ENCODE peak calls at places on chromosome 5, in five cellular contexts. T, K, S, W and B are unnamed samples. For H3K4me1, the result is how much of the 10 kb centered on the place peaks cover.

GRCh38 chr5:172458956-172459355 is 4.6 kb upstream of the SH3PXD2B start:
- DNase-seq in T (no peak), K (no peak), S (no peak), W (no peak), B (no peak)

GRCh38 chr5:171137768-171138540 is 171.1 kb upstream of the TLX3 start:
- DNase-seq in T (no peak), K (no peak), S (peak), W (no peak), B (no peak)

GRCh38 chr5:78215565-78215964 is 78.9 kb downstream of the AP3B1 start:
- DNase-seq in T (no peak), K (no peak), S (no peak), W (no peak), B (no peak)

GRCh38 chr5:673837-674629 is 19.1 kb downstream of the TPPP start:
- DNase-seq in T (peak), K (no peak), S (no peak), W (peak), B (no peak)

GRCh38 chr5:177430146-177430951 is 3.9 kb downstream of the GRK6 start:
- DNase-seq in T (no peak), K (no peak), S (no peak), W (no peak), B (peak)

GRCh38 chr5:76527685-76528161 is 95.5 kb downstream of the F2RL2 start:
- DNase-seq in T (no peak), K (no peak), S (peak), W (no peak), B (no peak)

GRCh38 chr5:38426493-38426892 is 130.0 kb downstream of the LIFR start:
- DNase-seq in T (no peak), K (peak), S (peak), W (no peak), B (no peak)

GRCh38 chr5:179230061-179230461 is 115.2 kb downstream of the ADAMTS2 start:
- DNase-seq in T (peak), K (no peak), S (no peak), W (no peak), B (no peak)

GRCh38 chr5:38546691-38547146 is 9.7 kb downstream of the LIFR start:
- DNase-seq in T (no peak), K (no peak), S (no peak), W (no peak), B (no peak)

GRCh38 chr5:116876240-116876840 is 301.7 kb upstream of the SEMA6A start:
- DNase-seq in T (no peak), K (no peak), S (no peak), W (no peak), B (no peak)

GRCh38 chr5:6781711-6782110 is 68.5 kb downstream of the TENT4A start:
- DNase-seq in T (no peak), K (no peak), S (peak), W (no peak), B (no peak)

GRCh38 chr5:97838214-97838613 is 655.2 kb upstream of the RIOK2 start:
- DNase-seq in T (no peak), K (peak), S (peak), W (no peak), B (no peak)

GRCh38 chr5:56099346-56099745 is 104.6 kb upstream of the IL6ST start:
- DNase-seq in T (no peak), K (peak), S (peak), W (no peak), B (no peak)

GRCh38 chr5:92554447-92555085 is 1026.5 kb downstream of the NR2F1-AS1 start:
- DNase-seq in T (no peak), K (peak), S (no peak), W (no peak), B (no peak)

GRCh38 chr5:5078009-5078897 is 61.9 kb upstream of the ADAMTS16 start:
- DNase-seq in T (no peak), K (no peak), S (no peak), W (no peak), B (no peak)

GRCh38 chr5:91280942-91281269 is 102.2 kb downstream of the ARRDC3 start:
- DNase-seq in T (no peak), K (no peak), S (no peak), W (no peak), B (no peak)

GRCh38 chr5:177169271-177169670 is 35.7 kb downstream of the NSD1 start:
- DNase-seq in T (no peak), K (no peak), S (no peak), W (no peak), B (no peak)

GRCh38 chr5:110477923-110478322 is 248.5 kb downstream of the TMEM232 start:
- DNase-seq in T (no peak), K (peak), S (peak), W (no peak), B (no peak)

GRCh38 chr5:105195765-105196164 is 1633.2 kb upstream of the NUDT12 start:
- DNase-seq in T (no peak), K (no peak), S (no peak), W (no peak), B (no peak)

GRCh38 chr5:71832812-71833456 is 113.9 kb downstream of the CARTPT start:
- DNase-seq in T (no peak), K (no peak), S (no peak), W (no peak), B (no peak)

GRCh38 chr5:89337-90286 is 2.4 kb upstream of the PLEKHG4B start:
- DNase-seq in T (no peak), K (no peak), S (no peak), W (no peak), B (no peak)

GRCh38 chr5:6785161-6785860 is 72.1 kb downstream of the TENT4A start:
- DNase-seq in T (no peak), K (no peak), S (no peak), W (no peak), B (no peak)

GRCh38 chr5:62206150-62206829 is 99.7 kb upstream of the KIF2A start:
- DNase-seq in T (no peak), K (peak), S (no peak), W (no peak), B (no peak)
- H3K4me1 ChIP-seq in T (under half), K (under half), S (under half), W (under half), B (under half)

GRCh38 chr5:94690778-94691177 is 72.3 kb downstream of the SLF1 start:
- DNase-seq in T (no peak), K (peak), S (peak), W (no peak), B (no peak)

GRCh38 chr5:94692610-94693009 is 74.1 kb downstream of the SLF1 start:
- DNase-seq in T (no peak), K (no peak), S (no peak), W (no peak), B (no peak)

GRCh38 chr5:94693043-94693822 is 74.8 kb downstream of the SLF1 start:
- DNase-seq in T (no peak), K (peak), S (peak), W (no peak), B (no peak)

GRCh38 chr5:94691270-94691669 is 72.8 kb downstream of the SLF1 start:
- DNase-seq in T (no peak), K (no peak), S (no peak), W (no peak), B (no peak)

DNA sequence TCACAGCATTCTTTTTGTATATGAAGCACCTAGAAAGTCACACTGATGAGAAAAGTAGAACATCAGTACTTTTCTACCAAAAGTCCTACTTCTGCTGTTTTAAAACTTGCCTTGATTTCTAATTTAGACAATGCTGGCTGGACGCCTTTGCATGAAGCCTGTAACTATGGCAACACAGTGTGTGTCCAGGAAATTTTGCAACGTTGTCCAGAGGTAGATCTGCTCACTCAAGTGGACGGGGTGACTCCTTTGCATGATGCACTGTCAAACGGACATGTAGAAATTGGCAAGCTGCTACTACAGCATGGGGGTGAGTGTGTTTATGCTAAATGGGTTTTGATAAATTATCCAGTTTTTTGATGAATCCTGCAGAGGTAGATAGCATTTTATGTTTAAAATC is 73.5 kb downstream of the SLF1 start:
- DNase-seq in T (no peak), K (peak), S (peak), W (no peak), B (no peak)
- TF ChIP-seq CTCF in T (no peak), K (no peak), S (no peak), W (no peak), B (no peak)

GRCh38 chr5:19988447-19988846 is 447 bp upstream of the CDH18 start:
- DNase-seq in T (no peak), K (no peak), S (peak), W (no peak), B (no peak)
- H3K4me3 ChIP-seq in T (no peak), K (no peak), S (peak), W (no peak), B (no peak)

DNA sequence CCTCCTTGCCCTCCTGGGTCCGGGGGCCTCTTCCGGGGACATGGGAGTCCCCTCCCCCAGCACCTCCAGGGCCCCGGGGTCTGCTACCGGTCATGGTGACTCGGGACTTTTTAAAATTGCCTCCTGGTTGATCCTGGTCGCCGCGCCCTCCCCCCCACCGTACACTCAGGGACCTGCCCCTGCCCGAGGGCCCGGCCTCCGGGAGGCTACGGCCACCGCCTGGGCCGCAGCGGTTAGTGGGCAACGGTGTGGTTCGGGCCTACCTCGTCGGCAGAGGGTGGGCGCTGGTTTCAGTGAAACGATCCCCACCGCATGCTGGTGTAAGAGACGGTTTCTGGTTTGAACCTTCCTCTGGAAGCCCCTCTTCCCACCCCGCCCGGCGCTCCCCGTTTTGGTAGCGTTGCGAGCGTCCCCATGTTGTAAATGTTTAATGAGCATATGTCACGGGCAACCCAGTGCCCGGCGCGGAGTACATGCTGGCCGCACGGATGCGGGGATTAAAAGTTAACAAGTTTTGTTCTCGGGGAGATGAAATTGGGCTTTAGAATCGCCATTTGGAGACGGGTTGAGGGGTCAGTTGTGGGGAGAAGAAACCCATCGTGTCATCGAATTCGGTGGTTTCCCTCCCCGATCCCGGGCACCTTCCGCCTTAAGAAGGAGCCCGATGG is 1.2 kb downstream of the LARP1 start:
- DNase-seq in T (peak), K (peak), S (no peak), W (peak), B (peak)
- H3K4me1 ChIP-seq in T (half or more), K (under half), S (under half), W (half or more), B (under half)

GRCh38 chr5:1967716-1968115 is 85.0 kb upstream of the IRX4 start:
- DNase-seq in T (no peak), K (no peak), S (no peak), W (no peak), B (no peak)
- TF ChIP-seq CTCF in T (no peak), K (no peak), S (no peak), W (no peak), B (no peak)

GRCh38 chr5:124921694-124922093 is 175.3 kb upstream of the ZNF608 start:
- DNase-seq in T (no peak), K (no peak), S (no peak), W (no peak), B (no peak)
- H3K4me3 ChIP-seq in T (no peak), K (no peak), S (no peak), W (no peak), B (no peak)

DNA sequence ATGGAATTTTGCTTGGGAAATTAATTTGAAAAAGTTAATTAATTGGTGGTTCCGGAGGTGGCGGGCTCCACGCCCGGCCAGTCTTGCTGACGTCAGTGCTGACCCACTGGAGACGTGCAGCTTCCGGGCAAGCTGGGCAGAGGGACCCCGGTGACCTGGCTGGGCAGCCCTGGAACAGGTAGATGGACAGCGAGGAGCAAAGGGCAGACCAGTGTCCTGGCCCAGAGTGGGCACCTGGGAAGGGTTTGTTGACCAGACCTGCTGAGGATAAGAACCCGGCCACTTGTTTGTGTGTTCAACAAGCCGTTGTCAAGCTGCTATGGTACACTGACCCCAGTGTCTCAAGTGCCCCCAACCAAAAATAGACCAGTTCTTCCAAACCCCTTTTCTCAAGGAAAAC is 17.5 kb downstream of the CXXC5 start:
- DNase-seq in T (no peak), K (no peak), S (no peak), W (no peak), B (no peak)
- H3K4me1 ChIP-seq in T (half or more), K (under half), S (under half), W (half or more), B (under half)

GRCh38 chr5:10600629-10601245 is 36.9 kb downstream of the ANKRD33B start:
- DNase-seq in T (no peak), K (no peak), S (peak), W (no peak), B (no peak)
- TF ChIP-seq CTCF in T (no peak), K (no peak), S (no peak), W (no peak), B (no peak)

GRCh38 chr5:2754621-2755370 is 3.3 kb upstream of the IRX2 start:
- DNase-seq in T (peak), K (no peak), S (no peak), W (no peak), B (no peak)
- H3K4me3 ChIP-seq in T (peak), K (peak), S (peak), W (peak), B (no peak)

GRCh38 chr5:150787659-150788058 is 9.1 kb downstream of the SMIM3 start:
- DNase-seq in T (no peak), K (no peak), S (peak), W (no peak), B (no peak)

GRCh38 chr5:150791536-150791935 is 13.0 kb downstream of the SMIM3 start:
- DNase-seq in T (no peak), K (no peak), S (peak), W (no peak), B (no peak)

GRCh38 chr5:150788974-150789373 is 10.4 kb downstream of the SMIM3 start:
- DNase-seq in T (no peak), K (no peak), S (peak), W (no peak), B (no peak)

GRCh38 chr5:150789943-150790611 is 11.5 kb downstream of the SMIM3 start:
- DNase-seq in T (no peak), K (peak), S (peak), W (no peak), B (no peak)

GRCh38 chr5:150789431-150789830 is 10.9 kb downstream of the SMIM3 start:
- DNase-seq in T (no peak), K (peak), S (peak), W (no peak), B (no peak)
- H3K4me1 ChIP-seq in T (under half), K (under half), S (under half), W (half or more), B (half or more)